ENCODE peak calls at places on chromosomes 16 and 17, in eight cellular contexts. H is HepG2, K is spleen, V is tibial nerve, E is Peyer's patch, O is testis, Y is breast epithelium, N is A549. L is an unnamed sample. For H3K4me1, the result is how much of the 10 kb centered on the place peaks cover.

GRCh38 chr16:12187939-12188673 is 211.6 kb downstream of the SNX29 start:
- DNase-seq in H (peak), K (no peak), V (no peak), E (no peak), O (no peak), Y (no peak), N (peak), L (no peak)

GRCh38 chr16:19804538-19805323 is 79.9 kb downstream of the GPRC5B start:
- DNase-seq in H (no peak), K (no peak), V (no peak), E (peak), O (no peak), Y (peak), N (no peak), L (peak)

GRCh38 chr17:39096435-39097158 is 54.8 kb downstream of the PLXDC1 start:
- DNase-seq in H (no peak), K (no peak), V (no peak), E (peak), O (peak), Y (no peak), N (no peak), L (no peak)

GRCh38 chr17:40247926-40248495 is 28.9 kb downstream of the WIPF2 start:
- DNase-seq in H (no peak), K (no peak), V (no peak), E (no peak), O (no peak), Y (no peak), N (no peak), L (peak)

GRCh38 chr17:40818343-40818732 is 4.1 kb downstream of the KRT10 start:
- DNase-seq in H (no peak), K (no peak), V (no peak), E (no peak), O (no peak), Y (no peak), N (no peak), L (no peak)

GRCh38 chr17:50459081-50459676 is 9.5 kb downstream of the CHAD start:
- DNase-seq in H (peak), K (no peak), V (no peak), E (no peak), O (no peak), Y (no peak), N (peak), L (peak)

GRCh38 chr16:79519448-79519847 is 81.1 kb downstream of the MAF start:
- DNase-seq in H (no peak), K (peak), V (no peak), E (no peak), O (peak), Y (no peak), N (no peak), L (peak)

GRCh38 chr17:8518346-8518745 is 82.7 kb downstream of the NDEL1 start:
- DNase-seq in H (no peak), K (no peak), V (no peak), E (no peak), O (no peak), Y (no peak), N (no peak), L (no peak)

GRCh38 chr17:7072406-7072805 is 7.6 kb downstream of the CLEC10A start:
- DNase-seq in H (no peak), K (peak), V (no peak), E (no peak), O (no peak), Y (no peak), N (no peak), L (no peak)

GRCh38 chr17:50412188-50412732 is 13.8 kb upstream of the ACSF2 start:
- DNase-seq in H (no peak), K (no peak), V (no peak), E (no peak), O (no peak), Y (no peak), N (no peak), L (no peak)

GRCh38 chr17:19014628-19015215 is 10.2 kb upstream of the FAM83G start:
- DNase-seq in H (no peak), K (peak), V (no peak), E (no peak), O (no peak), Y (no peak), N (no peak), L (no peak)

GRCh38 chr16:88768041-88768876 is 16.8 kb downstream of the PIEZO1 start:
- DNase-seq in H (no peak), K (no peak), V (no peak), E (no peak), O (no peak), Y (no peak), N (no peak), L (peak)
- H3K4me1 ChIP-seq in H (under half), K (half or more), V (under half), E (under half), O (under half), Y (under half), N (half or more), L (under half)

DNA sequence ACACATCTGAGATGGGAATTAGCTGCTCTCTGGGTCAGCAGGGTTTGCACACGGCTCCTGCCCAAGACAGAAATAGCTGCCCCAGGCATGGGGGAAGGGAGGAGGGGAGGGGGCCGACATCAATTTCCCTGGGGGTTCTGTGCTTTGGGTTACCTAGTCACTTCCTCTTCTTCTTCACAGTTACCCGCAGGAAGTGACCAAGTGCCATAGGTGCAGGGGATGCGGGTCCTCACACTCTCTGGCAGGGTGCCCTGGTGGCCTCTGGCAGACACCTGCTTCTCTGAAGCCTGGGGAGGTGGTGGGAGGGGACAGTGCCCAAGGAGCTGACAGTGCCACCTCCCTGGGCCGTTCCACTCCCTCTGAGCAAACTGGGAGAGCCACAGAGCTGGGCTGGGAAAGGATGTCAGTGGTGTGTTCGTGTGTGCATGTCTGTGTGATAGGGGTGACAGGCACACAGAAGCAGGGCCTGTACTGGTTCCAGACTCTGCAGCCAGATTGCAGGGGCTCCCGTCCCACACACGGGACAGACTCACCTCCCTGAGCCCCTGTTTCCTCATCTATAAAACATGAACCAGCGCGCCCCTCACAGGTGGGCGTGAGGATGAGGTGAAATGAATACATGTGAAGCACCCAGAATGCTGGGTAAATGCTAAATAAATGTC is 18.2 kb downstream of the SCN4A start:
- DNase-seq in H (no peak), K (peak), V (no peak), E (peak), O (no peak), Y (no peak), N (no peak), L (no peak)
- TF ChIP-seq POLR2A in H (no peak), K (no peak), V (no peak), E (no peak), O (no peak), Y (no peak), N (no peak), L (no peak)

DNA sequence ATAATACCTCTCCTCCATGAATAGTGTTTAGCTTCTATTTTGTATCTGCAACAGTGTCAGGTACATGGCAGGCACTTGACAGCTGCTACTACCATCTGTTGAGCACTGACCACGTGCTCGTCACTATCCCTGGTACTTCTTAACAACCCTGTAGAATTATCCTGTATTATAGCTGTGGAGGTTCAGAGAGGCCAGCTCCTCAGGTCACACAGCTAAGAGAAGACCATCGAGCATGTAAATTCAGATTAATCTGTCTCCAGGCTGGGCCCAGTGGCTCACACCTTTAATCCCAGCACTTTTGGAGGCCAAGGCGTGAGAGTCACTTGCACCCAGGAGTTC is 26.3 kb downstream of the WSB1 start:
- DNase-seq in H (no peak), K (no peak), V (no peak), E (no peak), O (no peak), Y (no peak), N (no peak), L (no peak)
- H3K4me1 ChIP-seq in H (under half), K (under half), V (under half), E (under half), O (under half), Y (under half), N (under half), L (under half)

GRCh38 chr16:90054554-90054953 is 22.6 kb downstream of the PRDM7 start:
- DNase-seq in H (no peak), K (no peak), V (no peak), E (no peak), O (no peak), Y (no peak), N (no peak), L (no peak)
- TF ChIP-seq POLR2A in H (no peak), K (no peak), V (no peak), E (no peak), O (no peak), Y (no peak), N (no peak), L (no peak)

DNA sequence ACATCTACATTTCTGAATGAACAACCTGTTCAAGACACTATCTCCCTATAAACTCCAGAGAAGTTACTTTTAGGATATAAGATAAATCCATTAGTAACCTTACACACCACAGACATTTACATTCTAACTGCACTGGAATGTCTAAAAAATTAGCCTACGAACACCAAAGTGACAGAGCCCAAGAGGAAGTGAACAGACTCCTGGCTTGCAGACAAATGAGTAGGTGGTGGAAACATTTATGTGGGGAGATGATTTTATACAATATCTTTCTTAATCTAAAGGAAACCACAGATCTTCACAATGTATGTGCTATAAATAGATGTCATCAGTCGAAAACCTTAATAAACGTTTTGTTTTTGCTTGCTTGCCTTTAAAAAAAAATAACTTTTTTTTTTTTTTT is 18.8 kb downstream of the ZNF652 start:
- DNase-seq in H (no peak), K (no peak), V (no peak), E (no peak), O (no peak), Y (no peak), N (no peak), L (no peak)
- H3K4me1 ChIP-seq in H (under half), K (half or more), V (under half), E (under half), O (under half), Y (under half), N (under half), L (under half)

GRCh38 chr16:30005341-30006094 is 5.3 kb downstream of the DOC2A start:
- DNase-seq in H (peak), K (no peak), V (no peak), E (peak), O (no peak), Y (no peak), N (peak), L (peak)

GRCh38 chr16:30004424-30004776 is 6.4 kb downstream of the DOC2A start:
- DNase-seq in H (no peak), K (peak), V (no peak), E (no peak), O (no peak), Y (no peak), N (no peak), L (no peak)

GRCh38 chr16:30003670-30004423 is 7.0 kb downstream of the DOC2A start:
- DNase-seq in H (no peak), K (peak), V (no peak), E (no peak), O (no peak), Y (no peak), N (no peak), L (no peak)

GRCh38 chr16:30006095-30006473 is 4.7 kb downstream of the DOC2A start:
- DNase-seq in H (no peak), K (no peak), V (no peak), E (no peak), O (no peak), Y (no peak), N (no peak), L (no peak)

GRCh38 chr16:30004811-30005242 is 6.0 kb downstream of the DOC2A start:
- DNase-seq in H (no peak), K (no peak), V (no peak), E (no peak), O (no peak), Y (no peak), N (no peak), L (no peak)
- TF ChIP-seq POLR2A in H (no peak), K (no peak), V (no peak), E (no peak), O (no peak), Y (no peak), N (no peak), L (no peak)

DNA sequence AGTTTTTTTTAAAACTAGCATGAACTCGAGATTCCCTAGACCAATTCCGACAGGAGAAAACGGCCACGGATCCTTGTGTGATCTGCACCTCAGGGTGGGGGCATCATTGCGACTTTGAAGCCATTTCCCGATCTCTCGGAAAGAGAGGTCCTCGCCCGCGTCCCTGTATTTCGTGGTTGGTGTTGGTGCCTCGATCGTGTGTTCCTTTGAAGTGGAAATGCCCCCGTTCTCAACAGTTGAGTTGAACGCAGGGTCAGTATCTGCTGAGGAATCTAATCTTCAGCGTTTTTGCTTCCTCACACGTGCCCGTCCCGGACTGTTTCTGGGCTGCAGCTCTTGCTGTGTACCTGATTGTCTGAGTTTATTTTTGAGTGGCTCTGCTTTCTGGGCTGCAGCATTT is 1.1 kb downstream of the CRAMP1 start:
- DNase-seq in H (no peak), K (no peak), V (no peak), E (no peak), O (peak), Y (no peak), N (no peak), L (no peak)
- H3K4me1 ChIP-seq in H (under half), K (half or more), V (under half), E (under half), O (under half), Y (under half), N (under half), L (under half)

DNA sequence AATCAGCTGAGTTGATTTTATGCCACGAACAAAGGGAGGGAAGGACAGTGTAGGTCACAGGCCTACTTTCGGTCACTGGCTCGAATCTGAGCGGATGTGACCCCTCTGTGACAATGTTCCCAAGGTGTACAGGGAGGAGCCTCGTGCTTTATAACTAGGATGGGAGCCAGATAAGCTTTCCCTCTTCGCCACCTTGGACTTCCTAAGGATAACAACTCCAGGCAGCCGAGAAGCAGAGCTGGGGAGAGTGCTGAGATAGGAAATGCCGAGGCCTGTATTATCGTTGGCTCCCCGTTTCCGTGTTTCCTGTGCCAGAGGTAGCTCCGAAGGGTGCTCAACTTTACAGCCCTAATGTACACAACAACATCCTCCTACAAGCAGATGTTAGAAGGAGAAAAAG is 217.8 kb upstream of the IRX3 start:
- DNase-seq in H (no peak), K (no peak), V (no peak), E (no peak), O (no peak), Y (no peak), N (no peak), L (peak)
- TF ChIP-seq POLR2A in H (no peak), K (no peak), V (no peak), E (no peak), O (no peak), Y (no peak), N (no peak), L (no peak)

GRCh38 chr16:70709457-70709856 is 23.6 kb upstream of the MTSS2 start:
- DNase-seq in H (no peak), K (no peak), V (no peak), E (no peak), O (no peak), Y (no peak), N (no peak), L (no peak)
- H3K4me1 ChIP-seq in H (half or more), K (half or more), V (under half), E (under half), O (under half), Y (under half), N (half or more), L (under half)

GRCh38 chr16:67238806-67239470 is 8.3 kb downstream of the FHOD1 start:
- DNase-seq in H (no peak), K (peak), V (no peak), E (no peak), O (no peak), Y (no peak), N (no peak), L (no peak)

GRCh38 chr16:67242138-67242730 is 5.0 kb downstream of the FHOD1 start:
- DNase-seq in H (no peak), K (peak), V (no peak), E (no peak), O (no peak), Y (no peak), N (no peak), L (peak)

GRCh38 chr16:67240506-67240905 is 6.8 kb downstream of the FHOD1 start:
- DNase-seq in H (no peak), K (peak), V (no peak), E (no peak), O (no peak), Y (no peak), N (no peak), L (no peak)

GRCh38 chr16:67243481-67243880 is 3.8 kb downstream of the FHOD1 start:
- DNase-seq in H (no peak), K (peak), V (no peak), E (no peak), O (no peak), Y (no peak), N (no peak), L (no peak)

DNA sequence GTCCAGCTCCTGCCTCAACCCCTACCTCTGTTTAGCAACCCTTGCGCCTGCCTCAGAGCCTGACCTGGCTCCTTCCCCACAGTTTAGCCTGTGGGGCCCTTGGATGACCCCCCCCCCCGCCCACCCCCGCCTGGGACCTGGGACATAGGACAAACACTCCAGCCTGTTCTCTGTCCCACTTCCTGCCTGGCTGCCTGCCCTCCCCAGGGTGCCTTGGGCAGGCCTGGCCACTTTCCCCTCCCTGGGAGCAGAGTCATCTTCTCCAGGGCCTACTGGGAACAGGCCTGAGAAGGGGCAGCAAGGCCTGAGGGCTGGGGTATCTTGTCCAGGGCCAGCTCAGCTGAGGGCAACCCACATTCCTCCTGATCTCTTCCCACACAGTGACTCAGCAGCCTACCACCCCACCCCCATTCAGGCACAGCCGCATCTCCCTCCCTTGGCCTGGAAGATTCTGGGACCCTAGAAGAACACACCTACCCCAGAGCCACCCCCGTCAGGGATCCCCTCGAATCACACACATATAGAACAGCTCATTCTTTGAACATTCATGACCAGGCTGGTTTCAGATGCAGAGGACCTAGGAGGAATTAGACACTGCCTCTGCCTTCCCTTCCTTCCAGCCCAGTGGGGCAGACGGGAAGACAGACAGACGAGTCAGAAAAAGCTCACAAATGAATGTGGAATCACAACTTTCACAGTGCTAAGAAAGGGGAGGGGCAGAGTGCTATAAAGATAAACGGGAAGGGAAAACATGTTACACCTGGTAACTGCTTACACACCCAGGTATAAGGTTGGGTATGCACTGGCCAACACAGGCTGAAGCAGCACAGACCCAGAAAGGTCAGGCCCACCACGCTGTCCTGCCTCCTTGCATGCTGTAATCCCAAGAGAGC is 6.0 kb downstream of the FHOD1 start:
- DNase-seq in H (peak), K (peak), V (no peak), E (no peak), O (no peak), Y (peak), N (peak), L (peak)
- TF ChIP-seq POLR2A in H (no peak), K (no peak), V (no peak), E (no peak), O (no peak), Y (no peak), N (no peak), L (no peak)

L was measured in adrenal gland.